ENCODE peak calls at places on chromosomes 12 and 14, in four cellular contexts. One of them, this sample, is unnamed.

GRCh38 chr14:21063479-21063878 is 5.9 kb downstream of the RNASE8 start:
- DNase-seq in natural killer cell: no peak
- DNase-seq in GM10248: no peak
- DNase-seq in gastrocnemius medialis: peak
- DNase-seq in this sample: no peak

GRCh38 chr12:95815635-95816212 is 25.2 kb upstream of the NTN4 start:
- DNase-seq in gastrocnemius medialis: no peak
- DNase-seq in natural killer cell: no peak
- DNase-seq in GM10248: peak
- DNase-seq in this sample: no peak

GRCh38 chr14:76762617-76763361 is 1.5 kb downstream of the VASH1 start:
- DNase-seq in GM10248: no peak
- DNase-seq in gastrocnemius medialis: no peak
- DNase-seq in natural killer cell: no peak
- DNase-seq in this sample: no peak

GRCh38 chr12:1691123-1692007 is 495 bp downstream of the ADIPOR2 start:
- DNase-seq in GM10248: peak
- DNase-seq in natural killer cell: peak
- DNase-seq in gastrocnemius medialis: peak
- DNase-seq in this sample: no peak

GRCh38 chr14:74979442-74980397 is 23.0 kb upstream of the EIF2B2 start:
- DNase-seq in GM10248: no peak
- DNase-seq in natural killer cell: no peak
- DNase-seq in gastrocnemius medialis: peak
- DNase-seq in this sample: no peak

GRCh38 chr14:68783408-68784297 is 9.2 kb downstream of the ZFP36L1 start:
- DNase-seq in natural killer cell: no peak
- DNase-seq in GM10248: no peak
- DNase-seq in gastrocnemius medialis: no peak
- DNase-seq in this sample: no peak

GRCh38 chr12:124174406-124174805 is 120.5 kb upstream of the RFLNA start:
- DNase-seq in gastrocnemius medialis: no peak
- DNase-seq in GM10248: no peak
- DNase-seq in natural killer cell: no peak
- DNase-seq in this sample: no peak

GRCh38 chr12:75878382-75878720 is 153.2 kb downstream of the PHLDA1 start:
- DNase-seq in natural killer cell: no peak
- DNase-seq in GM10248: no peak
- DNase-seq in gastrocnemius medialis: no peak
- DNase-seq in this sample: no peak

GRCh38 chr12:65609359-65609771 is 214.9 kb upstream of the HMGA2 start:
- DNase-seq in natural killer cell: no peak
- DNase-seq in GM10248: no peak
- DNase-seq in gastrocnemius medialis: no peak
- DNase-seq in this sample: no peak

GRCh38 chr14:100765991-100766390 is 39.3 kb downstream of the DLK1 start:
- DNase-seq in gastrocnemius medialis: no peak
- DNase-seq in GM10248: no peak
- DNase-seq in natural killer cell: no peak
- DNase-seq in this sample: no peak

GRCh38 chr14:102819176-102819628 is 42.0 kb downstream of the TRAF3 start:
- DNase-seq in gastrocnemius medialis: no peak
- DNase-seq in GM10248: peak
- DNase-seq in natural killer cell: no peak
- DNase-seq in this sample: no peak

GRCh38 chr12:94488449-94488848 is 28.8 kb upstream of the CEP83 start:
- DNase-seq in natural killer cell: no peak
- DNase-seq in gastrocnemius medialis: no peak
- DNase-seq in GM10248: peak
- DNase-seq in this sample: no peak

GRCh38 chr12:108151505-108152178 is 22.6 kb downstream of the WSCD2 start:
- DNase-seq in natural killer cell: no peak
- DNase-seq in gastrocnemius medialis: no peak
- DNase-seq in GM10248: no peak
- DNase-seq in this sample: no peak

GRCh38 chr12:6822461-6823135 is 977 bp downstream of the GPR162 start:
- DNase-seq in natural killer cell: no peak
- DNase-seq in gastrocnemius medialis: no peak
- DNase-seq in GM10248: no peak
- DNase-seq in this sample: no peak

GRCh38 chr12:34398706-34399630 is 376.7 kb downstream of the ALG10 start:
- DNase-seq in natural killer cell: peak
- DNase-seq in GM10248: peak
- DNase-seq in gastrocnemius medialis: peak
- DNase-seq in this sample: peak

GRCh38 chr12:81610955-81611889 is 147.9 kb downstream of the PPFIA2 start:
- DNase-seq in GM10248: no peak
- DNase-seq in gastrocnemius medialis: no peak
- DNase-seq in natural killer cell: no peak
- DNase-seq in this sample: no peak

GRCh38 chr12:4353785-4354208 is 25.7 kb downstream of the FGF23 start:
- DNase-seq in GM10248: no peak
- DNase-seq in gastrocnemius medialis: no peak
- DNase-seq in natural killer cell: no peak
- DNase-seq in this sample: no peak

GRCh38 chr14:104192883-104193245 is 54.5 kb downstream of the KIF26A start:
- DNase-seq in GM10248: no peak
- DNase-seq in gastrocnemius medialis: no peak
- DNase-seq in natural killer cell: no peak
- DNase-seq in this sample: no peak

GRCh38 chr14:103545915-103546650 is 16.4 kb downstream of the BAG5 start:
- DNase-seq in GM10248: no peak
- DNase-seq in natural killer cell: no peak
- DNase-seq in gastrocnemius medialis: no peak
- DNase-seq in this sample: no peak

GRCh38 chr12:60123443-60124000 is 527.7 kb downstream of the SLC16A7 start:
- DNase-seq in GM10248: no peak
- DNase-seq in natural killer cell: no peak
- DNase-seq in gastrocnemius medialis: no peak
- DNase-seq in this sample: no peak

GRCh38 chr12:67663121-67663520 is 14.6 kb downstream of the DYRK2 start:
- DNase-seq in natural killer cell: no peak
- DNase-seq in gastrocnemius medialis: no peak
- DNase-seq in GM10248: no peak
- DNase-seq in this sample: no peak
- TF ChIP-seq CTCF in natural killer cell: no peak
- TF ChIP-seq CTCF in gastrocnemius medialis: no peak
- TF ChIP-seq CTCF in GM10248: no peak
- TF ChIP-seq CTCF in this sample: no peak

GRCh38 chr12:89352242-89352491 is 134 bp downstream of the DUSP6 start:
- DNase-seq in natural killer cell: no peak
- DNase-seq in GM10248: no peak
- DNase-seq in gastrocnemius medialis: no peak
- DNase-seq in this sample: no peak
- TF ChIP-seq CTCF in natural killer cell: no peak
- TF ChIP-seq CTCF in GM10248: no peak
- TF ChIP-seq CTCF in gastrocnemius medialis: no peak
- TF ChIP-seq CTCF in this sample: no peak

DNA sequence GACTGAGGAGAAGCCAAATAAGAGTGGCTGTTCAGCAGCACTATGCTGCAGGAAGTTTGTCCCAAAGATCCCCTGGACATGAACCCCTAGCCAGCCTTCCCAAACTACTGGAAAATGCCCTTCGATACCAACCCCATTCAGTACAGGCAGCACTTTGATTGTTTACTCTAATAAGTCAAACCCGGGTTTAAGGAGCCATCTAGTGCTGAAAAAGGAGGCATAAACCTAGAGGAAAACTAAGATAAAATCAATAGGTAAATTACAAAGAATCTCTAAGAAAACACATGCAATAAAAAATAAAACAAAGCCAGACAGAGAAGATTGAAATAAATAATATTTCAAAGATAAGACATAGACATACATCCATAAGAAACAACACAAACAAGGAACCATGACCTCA is 771.6 kb downstream of the RPS29 start:
- DNase-seq in gastrocnemius medialis: no peak
- DNase-seq in natural killer cell: no peak
- DNase-seq in GM10248: no peak
- DNase-seq in this sample: no peak
- TF ChIP-seq CTCF in gastrocnemius medialis: no peak
- TF ChIP-seq CTCF in natural killer cell: no peak
- TF ChIP-seq CTCF in GM10248: no peak
- TF ChIP-seq CTCF in this sample: no peak

GRCh38 chr14:43651185-43651787 is 855.8 kb downstream of the FSCB start:
- DNase-seq in GM10248: no peak
- DNase-seq in gastrocnemius medialis: no peak
- DNase-seq in natural killer cell: no peak
- DNase-seq in this sample: no peak

GRCh38 chr14:43649508-43649907 is 857.6 kb downstream of the FSCB start:
- DNase-seq in natural killer cell: no peak
- DNase-seq in GM10248: no peak
- DNase-seq in gastrocnemius medialis: no peak
- DNase-seq in this sample: no peak

GRCh38 chr14:43651896-43652295 is 855.2 kb downstream of the FSCB start:
- DNase-seq in GM10248: no peak
- DNase-seq in natural killer cell: no peak
- DNase-seq in gastrocnemius medialis: no peak
- DNase-seq in this sample: no peak

GRCh38 chr14:43647302-43647701 is 859.8 kb downstream of the FSCB start:
- DNase-seq in GM10248: no peak
- DNase-seq in natural killer cell: no peak
- DNase-seq in gastrocnemius medialis: no peak
- DNase-seq in this sample: no peak
- TF ChIP-seq CTCF in GM10248: no peak
- TF ChIP-seq CTCF in natural killer cell: no peak
- TF ChIP-seq CTCF in gastrocnemius medialis: no peak
- TF ChIP-seq CTCF in this sample: no peak

GRCh38 chr14:92586966-92587365 is 73.4 kb downstream of the RIN3 start:
- DNase-seq in natural killer cell: no peak
- DNase-seq in gastrocnemius medialis: no peak
- DNase-seq in GM10248: no peak
- DNase-seq in this sample: no peak

GRCh38 chr14:92591346-92591745 is 77.8 kb downstream of the RIN3 start:
- DNase-seq in natural killer cell: no peak
- DNase-seq in GM10248: no peak
- DNase-seq in gastrocnemius medialis: no peak
- DNase-seq in this sample: no peak

GRCh38 chr14:92586001-92586947 is 72.7 kb downstream of the RIN3 start:
- DNase-seq in gastrocnemius medialis: no peak
- DNase-seq in GM10248: no peak
- DNase-seq in natural killer cell: peak
- DNase-seq in this sample: no peak

GRCh38 chr14:92590941-92591340 is 77.4 kb downstream of the RIN3 start:
- DNase-seq in gastrocnemius medialis: no peak
- DNase-seq in GM10248: no peak
- DNase-seq in natural killer cell: no peak
- DNase-seq in this sample: no peak

DNA sequence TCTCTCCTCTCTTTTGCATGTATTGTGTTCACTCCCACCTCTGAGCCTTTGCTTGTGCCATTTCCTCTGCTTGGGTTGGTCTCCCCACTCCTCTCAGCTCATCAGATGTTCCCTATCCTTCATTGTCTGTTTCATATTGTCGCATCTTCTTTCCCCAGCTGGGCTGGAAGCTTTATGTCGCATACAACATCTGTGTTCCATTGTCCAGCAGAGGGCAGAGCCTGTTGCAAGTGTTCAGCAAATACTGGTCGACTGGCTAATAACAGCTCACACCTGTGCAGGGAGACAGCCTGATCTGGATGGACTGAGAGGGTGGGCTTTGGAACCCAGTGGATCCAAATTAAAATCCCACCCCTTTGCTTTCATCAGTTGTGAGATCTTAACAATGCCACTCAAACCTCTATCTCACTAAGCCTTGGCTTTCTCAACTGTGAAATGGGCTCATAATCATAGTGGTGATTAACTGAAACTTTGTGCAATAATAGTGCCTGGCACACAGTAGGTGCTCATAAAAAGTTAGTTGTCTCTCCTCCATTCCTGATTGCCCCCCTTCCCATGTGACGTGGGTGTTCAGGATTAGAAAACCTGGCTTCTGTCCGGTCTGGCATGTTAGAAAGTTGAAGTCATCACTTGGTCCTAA is 75.8 kb downstream of the RIN3 start:
- DNase-seq in gastrocnemius medialis: no peak
- DNase-seq in natural killer cell: no peak
- DNase-seq in GM10248: no peak
- DNase-seq in this sample: no peak
- TF ChIP-seq CTCF in gastrocnemius medialis: no peak
- TF ChIP-seq CTCF in natural killer cell: peak
- TF ChIP-seq CTCF in GM10248: peak
- TF ChIP-seq CTCF in this sample: no peak

GRCh38 chr14:67567654-67568053 is 32.4 kb downstream of the PIGH start:
- DNase-seq in gastrocnemius medialis: peak
- DNase-seq in natural killer cell: no peak
- DNase-seq in GM10248: no peak
- DNase-seq in this sample: no peak
- TF ChIP-seq CTCF in gastrocnemius medialis: no peak
- TF ChIP-seq CTCF in natural killer cell: no peak
- TF ChIP-seq CTCF in GM10248: no peak
- TF ChIP-seq CTCF in this sample: no peak

DNA sequence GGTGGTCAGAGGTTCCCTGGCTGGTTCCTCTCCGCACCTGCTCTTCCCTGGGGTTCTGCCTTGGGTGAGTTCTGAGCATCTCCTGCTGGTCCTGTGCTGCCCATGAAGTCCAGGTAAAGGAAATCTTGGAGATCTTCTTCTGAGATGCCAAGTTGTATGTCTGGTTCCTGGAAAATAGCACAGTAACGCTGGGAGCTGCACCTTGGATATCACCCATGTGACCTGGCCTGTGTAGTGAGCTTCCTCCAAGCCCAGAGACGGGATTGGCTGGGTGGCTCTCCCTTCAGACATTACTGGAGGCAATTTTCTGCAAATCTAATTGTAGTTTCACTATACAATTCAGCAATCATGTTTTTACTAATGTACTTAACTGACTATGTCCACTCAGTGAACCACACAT is 1281.1 kb downstream of the TMEM121 start:
- DNase-seq in GM10248: no peak
- DNase-seq in natural killer cell: no peak
- DNase-seq in gastrocnemius medialis: no peak
- DNase-seq in this sample: no peak
- TF ChIP-seq CTCF in GM10248: no peak
- TF ChIP-seq CTCF in natural killer cell: no peak
- TF ChIP-seq CTCF in gastrocnemius medialis: no peak
- TF ChIP-seq CTCF in this sample: no peak

This sample was measured in activated B cell treated with CpG ODN at 0.5 μM for 24 hours.